ENCODE peak calls at places on chromosomes 4 and X, in four cellular contexts. P, L, M and F are unnamed samples.

GRCh38 chr4:46894841-46895240 is 14.2 kb downstream of the COX7B2 start:
- DNase-seq in P (no peak), L (no peak), M (no peak), F (no peak)

GRCh38 chr4:122577808-122578781 is 42.8 kb downstream of the IL21 start:
- DNase-seq in P (no peak), L (peak; percentile 47), M (no peak), F (peak; percentile 16)

GRCh38 chr4:26491449-26492170 is 1.3 kb upstream of the CCKAR start:
- DNase-seq in P (no peak), L (no peak), M (no peak), F (no peak)

GRCh38 chrX:64093761-64094160 is 111.7 kb downstream of the AMER1 start:
- DNase-seq in P (no peak), L (no peak), M (no peak), F (no peak)

GRCh38 chr4:175891863-175892262 is 79.8 kb upstream of the GPM6A start:
- DNase-seq in P (no peak), L (no peak), M (peak; percentile 5), F (no peak)

GRCh38 chr4:106371166-106371565 is 2.6 kb upstream of the GIMD1 start:
- DNase-seq in P (no peak), L (no peak), M (peak; percentile 48), F (no peak)

GRCh38 chr4:129362685-129363274 is 266.8 kb downstream of the C4orf33 start:
- DNase-seq in P (peak; percentile 32), L (peak; percentile 57), M (peak; percentile 25), F (no peak)

GRCh38 chrX:56233682-56234081 is 1.5 kb downstream of the KLF8 start:
- DNase-seq in P (no peak), L (peak; percentile 56), M (no peak), F (no peak)

GRCh38 chr4:173556398-173557131 is 26.5 kb upstream of the HAND2 start:
- DNase-seq in P (no peak), L (no peak), M (no peak), F (no peak)

GRCh38 chrX:25022499-25023325 is 6.9 kb upstream of the ARX start:
- DNase-seq in P (no peak), L (no peak), M (no peak), F (no peak)

GRCh38 chrX:13815664-13816063 is 1.2 kb downstream of the GPM6B start:
- DNase-seq in P (no peak), L (no peak), M (no peak), F (no peak)

GRCh38 chr4:30630431-30630830 is 89.7 kb upstream of the PCDH7 start:
- DNase-seq in P (no peak), L (no peak), M (no peak), F (no peak)

GRCh38 chr4:136599890-136600289 is 932.4 kb downstream of the PCDH18 start:
- DNase-seq in P (no peak), L (no peak), M (no peak), F (no peak)

GRCh38 chr4:122583906-122584305 is 37.0 kb downstream of the IL21 start:
- DNase-seq in P (no peak), L (no peak), M (peak; percentile 79), F (peak; percentile 14)

GRCh38 chrX:28498658-28499057 is 88.6 kb upstream of the IL1RAPL1 start:
- DNase-seq in P (no peak), L (no peak), M (no peak), F (no peak)

GRCh38 chr4:127352220-127352619 is 280.5 kb upstream of the INTU start:
- DNase-seq in P (no peak), L (no peak), M (no peak), F (no peak)

GRCh38 chr4:62474802-62475201 is 1274.7 kb downstream of the ADGRL3 start:
- DNase-seq in P (no peak), L (no peak), M (no peak), F (no peak)

GRCh38 chr4:56330691-56331090 is 56.6 kb downstream of the AASDH start:
- DNase-seq in P (no peak), L (no peak), M (no peak), F (no peak)

GRCh38 chrX:56764153-56764974 is 35.3 kb downstream of the NBDY start:
- DNase-seq in P (peak; percentile 37), L (peak; percentile 89), M (peak; percentile 71), F (no peak)

GRCh38 chr4:118772149-118773081 is 63.5 kb downstream of the SEC24D start:
- DNase-seq in P (no peak), L (no peak), M (no peak), F (no peak)

GRCh38 chrX:22351966-22352365 is 79.3 kb downstream of the CBLL2 start:
- DNase-seq in P (no peak), L (no peak), M (no peak), F (no peak)

GRCh38 chrX:120316587-120317283 is 5.5 kb upstream of the TMEM255A start:
- DNase-seq in P (no peak), L (no peak), M (no peak), F (no peak)

GRCh38 chr4:139633661-139634060 is 32.0 kb upstream of the MGST2 start:
- DNase-seq in P (no peak), L (no peak), M (no peak), F (no peak)

GRCh38 chr4:183483997-183484396 is 20.9 kb upstream of the ING2 start:
- DNase-seq in P (no peak), L (no peak), M (no peak), F (no peak)

GRCh38 chr4:106473515-106473914 is 104.9 kb upstream of the GIMD1 start:
- DNase-seq in P (no peak), L (no peak), M (no peak), F (no peak)

GRCh38 chr4:41647368-41647767 is 101.2 kb downstream of the PHOX2B start:
- DNase-seq in P (no peak), L (no peak), M (no peak), F (no peak)

GRCh38 chrX:74325130-74326059 is 21.4 kb downstream of the ZCCHC13 start:
- DNase-seq in P (no peak), L (no peak), M (no peak), F (no peak)

GRCh38 chr4:76665139-76665538 is 230.1 kb downstream of the SHROOM3 start:
- DNase-seq in P (no peak), L (peak; percentile 96), M (no peak), F (no peak)

GRCh38 chr4:106238819-106239420 is 77.1 kb downstream of the TBCK start:
- DNase-seq in P (peak; percentile 21), L (peak; percentile 18), M (peak; percentile 7), F (no peak)

GRCh38 chr4:76213415-76214268 is at the start of gene SCARB2:
- DNase-seq in P (peak; percentile 16), L (peak; percentile 86), M (peak; percentile 48), F (no peak)

GRCh38 chrX:31702208-31702607 is 630.4 kb upstream of the FTHL17 start:
- DNase-seq in P (no peak), L (no peak), M (no peak), F (no peak)

GRCh38 chr4:125321709-125322362 is 7.1 kb downstream of the FAT4 start:
- DNase-seq in P (no peak), L (no peak), M (no peak), F (no peak)

GRCh38 chrX:134019567-134020206 is 34.3 kb upstream of the GPC3 start:
- DNase-seq in P (no peak), L (no peak), M (no peak), F (no peak)
- TF ChIP-seq CTCF in P (no peak), L (no peak), M (no peak), F (no peak)

DNA sequence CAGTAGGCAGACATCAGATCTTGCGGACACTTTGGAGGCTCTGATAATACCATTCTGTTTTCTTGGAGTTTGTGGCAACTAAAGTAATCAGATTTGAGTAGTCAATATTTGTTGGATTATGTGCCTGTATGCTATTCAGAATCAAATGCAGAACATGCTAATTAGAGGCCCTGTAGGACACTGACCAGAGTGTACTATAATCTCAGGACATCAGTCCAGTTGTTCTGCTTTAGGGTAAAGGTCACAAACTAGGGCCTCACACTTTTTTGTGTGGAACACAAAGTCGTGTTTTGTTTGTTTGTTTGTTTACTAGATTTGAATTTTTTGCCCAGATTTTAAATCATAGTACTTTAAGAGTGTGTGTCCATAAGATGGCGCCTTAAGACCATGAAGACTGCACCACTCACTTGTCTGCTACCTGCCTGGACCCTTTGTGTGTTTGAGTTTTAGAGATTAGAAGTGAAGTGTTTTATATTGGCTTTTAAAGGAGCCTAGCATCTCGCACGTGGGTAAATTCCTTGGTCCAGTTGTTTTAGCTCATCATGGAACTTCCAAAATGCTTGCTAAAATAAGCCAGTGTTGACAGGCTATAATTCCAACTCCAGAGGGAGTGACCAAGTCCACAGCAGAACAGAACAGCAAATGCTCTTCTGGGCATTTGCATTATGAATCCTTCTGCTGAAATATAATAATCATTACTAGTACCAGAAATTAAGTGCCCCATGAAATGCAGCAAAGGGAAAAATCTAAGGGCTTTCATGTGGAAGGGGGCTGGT is 34.7 kb downstream of the IL13RA1 start:
- DNase-seq in P (no peak), L (no peak), M (no peak), F (no peak)
- TF ChIP-seq CTCF in P (no peak), L (no peak), M (no peak), F (no peak)

GRCh38 chr4:107737470-107737869 is 17.4 kb upstream of the PAPSS1 start:
- DNase-seq in P (no peak), L (no peak), M (no peak), F (no peak)

GRCh38 chr4:107736037-107736436 is 16.0 kb upstream of the PAPSS1 start:
- DNase-seq in P (no peak), L (no peak), M (no peak), F (no peak)

GRCh38 chr4:107736924-107737448 is 17.0 kb upstream of the PAPSS1 start:
- DNase-seq in P (no peak), L (peak; percentile 29), M (no peak), F (no peak)

GRCh38 chr4:107733431-107733925 is 13.4 kb upstream of the PAPSS1 start:
- DNase-seq in P (no peak), L (no peak), M (no peak), F (no peak)

GRCh38 chr4:107734120-107734519 is 14.1 kb upstream of the PAPSS1 start:
- DNase-seq in P (no peak), L (no peak), M (no peak), F (no peak)
- TF ChIP-seq CTCF in P (no peak), L (no peak), M (peak; percentile 26), F (peak; percentile 34)

DNA sequence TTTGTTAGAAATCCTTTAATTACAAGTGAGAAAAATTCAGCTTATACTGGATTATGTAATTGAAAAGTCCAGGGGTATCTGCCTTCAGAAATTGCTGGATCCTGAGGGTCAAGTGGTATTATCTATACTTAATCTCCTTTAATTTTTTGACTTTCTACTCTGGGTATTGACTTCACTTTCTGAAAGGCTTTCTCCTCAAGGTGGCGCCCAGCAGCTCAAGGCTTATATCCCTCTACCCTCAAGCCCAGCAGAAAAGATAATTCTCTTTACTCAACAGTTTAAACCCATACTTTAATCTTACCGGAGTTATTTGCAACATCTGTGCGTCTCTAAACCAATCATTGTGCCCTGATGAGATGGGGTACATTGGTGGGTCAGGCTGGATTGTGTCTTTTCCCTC is 129.5 kb downstream of the LARP7 start:
- DNase-seq in P (no peak), L (no peak), M (peak; percentile 1), F (no peak)
- TF ChIP-seq CTCF in P (peak; percentile 62), L (no peak), M (peak; percentile 65), F (peak; percentile 53)